ENCODE peak calls at places on chromosomes 11 and 22, in four cellular contexts. Z, E, B and H are unnamed samples.

GRCh38 chr11:47797633-47798032 is 30.5 kb upstream of the FNBP4 start:
- DNase-seq in Z (no peak), E (no peak), B (no peak), H (no peak)

GRCh38 chr22:30860176-30861105 is 108.1 kb downstream of the MORC2 start:
- DNase-seq in Z (no peak), E (peak), B (no peak), H (peak)

GRCh38 chr11:116062526-116063171 is 558.4 kb upstream of the CADM1 start:
- DNase-seq in Z (no peak), E (no peak), B (no peak), H (no peak)

GRCh38 chr11:73177380-73178091 is 35.4 kb upstream of the FCHSD2 start:
- DNase-seq in Z (no peak), E (no peak), B (peak), H (no peak)

GRCh38 chr11:64607381-64608259 is 16.6 kb downstream of the SLC22A12 start:
- DNase-seq in Z (no peak), E (no peak), B (no peak), H (no peak)

GRCh38 chr11:41879186-41879738 is 419.8 kb upstream of the LRRC4C start:
- DNase-seq in Z (no peak), E (no peak), B (no peak), H (no peak)

GRCh38 chr11:132251095-132251494 is 880.7 kb downstream of the NTM start:
- DNase-seq in Z (no peak), E (no peak), B (no peak), H (no peak)

GRCh38 chr11:9274499-9275228 is 9.5 kb upstream of the DENND5A start:
- DNase-seq in Z (no peak), E (no peak), B (no peak), H (no peak)

GRCh38 chr11:85756401-85757200 is 54.3 kb downstream of the SYTL2 start:
- DNase-seq in Z (no peak), E (no peak), B (no peak), H (no peak)

GRCh38 chr11:31557991-31558390 is 48.4 kb downstream of the ELP4 start:
- DNase-seq in Z (no peak), E (no peak), B (no peak), H (no peak)

GRCh38 chr22:38133331-38133730 is 22.8 kb upstream of the BAIAP2L2 start:
- DNase-seq in Z (no peak), E (no peak), B (no peak), H (no peak)

GRCh38 chr22:38129856-38130255 is 19.4 kb upstream of the BAIAP2L2 start:
- DNase-seq in Z (no peak), E (no peak), B (no peak), H (no peak)

GRCh38 chr22:38131399-38131798 is 20.9 kb upstream of the BAIAP2L2 start:
- DNase-seq in Z (no peak), E (no peak), B (no peak), H (no peak)

GRCh38 chr22:38132794-38133193 is 22.3 kb upstream of the BAIAP2L2 start:
- DNase-seq in Z (no peak), E (no peak), B (no peak), H (no peak)

GRCh38 chr22:38132136-38132535 is 21.7 kb upstream of the BAIAP2L2 start:
- DNase-seq in Z (no peak), E (no peak), B (no peak), H (no peak)
- TF ChIP-seq TARDBP in Z (no peak), E (no peak), B (no peak), H (no peak)

DNA sequence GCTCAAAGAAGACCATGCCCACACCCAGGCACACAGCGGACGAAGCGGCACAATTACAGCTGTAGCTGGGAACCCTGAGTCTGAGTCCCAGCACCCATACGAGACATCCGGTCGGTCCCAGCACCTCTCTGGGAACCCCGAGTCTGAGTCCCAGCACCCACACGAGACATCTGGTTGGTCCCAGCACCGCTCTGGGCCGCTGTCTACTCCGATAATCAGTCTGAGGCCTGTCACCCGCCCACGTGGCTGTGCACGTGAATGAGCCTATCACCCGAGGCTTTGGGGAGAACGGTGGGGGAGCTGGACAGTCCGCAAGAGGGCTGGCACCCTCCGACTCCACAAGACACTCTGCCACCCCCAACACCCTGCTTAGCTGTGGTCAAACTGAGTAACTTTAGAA is 6.2 kb downstream of the TTLL8 start:
- DNase-seq in Z (no peak), E (no peak), B (no peak), H (no peak)
- TF ChIP-seq FOXK2 in Z (no peak), E (no peak), B (no peak), H (no peak)

GRCh38 chr11:68881320-68881719 is 22.3 kb downstream of the MRPL21 start:
- DNase-seq in Z (no peak), E (no peak), B (no peak), H (no peak)

GRCh38 chr11:68880851-68881250 is 22.8 kb downstream of the MRPL21 start:
- DNase-seq in Z (no peak), E (no peak), B (no peak), H (no peak)

GRCh38 chr11:68878022-68878421 is 25.6 kb downstream of the MRPL21 start:
- DNase-seq in Z (no peak), E (no peak), B (peak), H (no peak)

GRCh38 chr11:68882391-68882790 is 21.2 kb downstream of the MRPL21 start:
- DNase-seq in Z (no peak), E (no peak), B (no peak), H (no peak)
- TF ChIP-seq TARDBP in Z (no peak), E (no peak), B (no peak), H (no peak)

GRCh38 chr11:69664901-69665300 is 10.3 kb downstream of the LTO1 start:
- DNase-seq in Z (no peak), E (no peak), B (no peak), H (no peak)

GRCh38 chr11:69665669-69666068 is 9.5 kb downstream of the LTO1 start:
- DNase-seq in Z (no peak), E (no peak), B (no peak), H (no peak)

GRCh38 chr11:69667619-69668604 is 7.2 kb downstream of the LTO1 start:
- DNase-seq in Z (no peak), E (no peak), B (peak), H (no peak)

GRCh38 chr11:69666261-69666660 is 8.9 kb downstream of the LTO1 start:
- DNase-seq in Z (no peak), E (no peak), B (no peak), H (no peak)

GRCh38 chr11:69666752-69667536 is 8.2 kb downstream of the LTO1 start:
- DNase-seq in Z (no peak), E (no peak), B (no peak), H (no peak)
- TF ChIP-seq FOXK2 in Z (no peak), E (no peak), B (no peak), H (no peak)

GRCh38 chr11:17024924-17025323 is 10.7 kb upstream of the PLEKHA7 start:
- DNase-seq in Z (no peak), E (no peak), B (no peak), H (no peak)

GRCh38 chr11:17021550-17021949 is 7.3 kb upstream of the PLEKHA7 start:
- DNase-seq in Z (no peak), E (no peak), B (no peak), H (peak)

GRCh38 chr11:17020831-17021230 is 6.6 kb upstream of the PLEKHA7 start:
- DNase-seq in Z (no peak), E (no peak), B (no peak), H (no peak)

GRCh38 chr11:17026487-17027082 is 12.4 kb upstream of the PLEKHA7 start:
- DNase-seq in Z (no peak), E (no peak), B (no peak), H (no peak)
- TF ChIP-seq TARDBP in Z (no peak), E (no peak), B (no peak), H (no peak)

GRCh38 chr11:65903715-65904114 is 3.5 kb upstream of the FOSL1 start:
- DNase-seq in Z (no peak), E (no peak), B (no peak), H (no peak)
- TF ChIP-seq FOXK2 in Z (no peak), E (no peak), B (no peak), H (no peak)

GRCh38 chr22:44906999-44907644 is 102.7 kb downstream of the PHF21B start:
- DNase-seq in Z (no peak), E (no peak), B (no peak), H (no peak)

GRCh38 chr22:44909241-44909640 is 100.6 kb downstream of the PHF21B start:
- DNase-seq in Z (no peak), E (no peak), B (no peak), H (no peak)

GRCh38 chr22:44907765-44908737 is 101.8 kb downstream of the PHF21B start:
- DNase-seq in Z (no peak), E (no peak), B (no peak), H (no peak)

GRCh38 chr22:44901301-44901700 is 108.5 kb downstream of the PHF21B start:
- DNase-seq in Z (no peak), E (no peak), B (no peak), H (no peak)

DNA sequence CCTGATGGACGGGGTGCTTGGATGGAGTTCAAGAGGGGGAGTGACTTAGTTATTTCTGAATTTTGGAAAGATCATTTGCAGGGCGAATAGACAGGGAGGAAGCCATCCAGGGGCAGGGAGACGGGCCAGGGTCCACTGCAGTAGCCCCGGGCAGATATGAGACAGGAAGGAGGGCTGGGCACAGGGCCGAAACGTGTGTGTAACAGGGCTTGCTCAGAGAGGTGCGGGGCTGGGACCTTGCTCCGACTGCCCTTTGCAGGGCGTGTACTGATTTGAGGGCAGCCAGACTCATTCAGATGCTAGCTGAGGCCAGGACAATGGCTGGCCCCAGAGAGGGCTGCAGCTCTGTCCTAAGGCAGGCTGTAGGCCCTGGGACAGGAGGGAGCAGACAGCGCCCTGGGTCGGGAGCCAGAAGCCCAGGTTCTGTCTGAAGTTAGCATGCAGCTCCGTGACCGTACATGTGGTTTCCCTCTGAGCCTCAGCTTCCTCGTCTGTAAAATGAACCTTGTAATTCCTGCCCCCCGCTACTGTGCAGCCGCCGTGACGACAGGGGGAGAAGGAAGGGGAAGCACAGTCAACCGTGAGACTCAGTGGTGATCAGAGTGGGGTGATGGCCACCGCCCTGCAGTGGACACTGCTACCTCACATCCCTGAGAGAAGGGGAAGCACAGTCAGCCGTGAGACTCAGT is 103.4 kb downstream of the PHF21B start:
- DNase-seq in Z (no peak), E (no peak), B (no peak), H (no peak)
- TF ChIP-seq TARDBP in Z (no peak), E (no peak), B (no peak), H (no peak)

GRCh38 chr11:99015634-99016454 is 4.9 kb upstream of the CNTN5 start:
- DNase-seq in Z (peak), E (peak), B (peak), H (peak)
- TF ChIP-seq FOXK2 in Z (no peak), E (no peak), B (no peak), H (no peak)